ENCODE peak calls at places on chromosomes 7 and 10, in seven cellular contexts. W is adrenal gland; B is IMR-90; T is esophagus squamous epithelium; O is neural progenitor cell; F is anterior cingulate cortex; G is activated T-helper 2 cell treated with anti-CD3 and anti-CD28 coated beads, Interferon-gamma antibody, Interleukin-2, Interleukin-4, amounts not matched to agents 10 μg/mL and 5 μg/mL and 100 μg/mL, durations not matched to agents 14 hours and 24 hours and 36 hours. I is an unnamed sample.

GRCh38 chr7:150399861-150400778 is 21.0 kb downstream of the ZNF775 start:
- DNase-seq in W (peak; percentile 82), B (peak; percentile 19), T (no peak), O (no peak), F (no peak), G (no peak), I (no peak)

GRCh38 chr10:80442879-80443278 is 11.2 kb upstream of the TSPAN14 start:
- DNase-seq in W (no peak), B (no peak), T (no peak), O (no peak), F (no peak), G (no peak), I (peak; percentile 46)

GRCh38 chr7:2760098-2760889 is 72.3 kb downstream of the AMZ1 start:
- DNase-seq in W (peak; percentile 84), B (peak; percentile 54), T (no peak), O (peak; percentile 74), F (no peak), G (no peak), I (peak; percentile 66)

GRCh38 chr7:116924741-116925140 is 28.6 kb upstream of the ST7 start:
- DNase-seq in W (no peak), B (peak; percentile 55), T (no peak), O (no peak), F (no peak), G (no peak), I (no peak)

GRCh38 chr10:1255166-1255565 is 199.0 kb downstream of the WDR37 start:
- DNase-seq in W (no peak), B (no peak), T (no peak), O (no peak), F (no peak), G (no peak), I (no peak)

GRCh38 chr10:80589726-80590373 is 52.1 kb downstream of the SH2D4B start:
- DNase-seq in W (no peak), B (no peak), T (no peak), O (no peak), F (no peak), G (no peak), I (no peak)

GRCh38 chr7:130207033-130207432 is 627 bp upstream of the SSMEM1 start:
- DNase-seq in W (no peak), B (no peak), T (no peak), O (no peak), F (no peak), G (no peak), I (no peak)

GRCh38 chr10:27644307-27644939 is 101.2 kb downstream of the MKX start:
- DNase-seq in W (no peak), B (no peak), T (no peak), O (no peak), F (no peak), G (no peak), I (no peak)

GRCh38 chr7:13725591-13725990 is 263.9 kb downstream of the ETV1 start:
- DNase-seq in W (no peak), B (no peak), T (no peak), O (no peak), F (no peak), G (no peak), I (no peak)

GRCh38 chr10:99623919-99624318 is 3.7 kb upstream of the SLC25A28 start:
- DNase-seq in W (no peak), B (no peak), T (no peak), O (no peak), F (no peak), G (no peak), I (no peak)

GRCh38 chr7:130292682-130293257 is at the start of gene CPA4:
- DNase-seq in W (peak; percentile 86), B (peak; percentile 99), T (no peak), O (no peak), F (no peak), G (no peak), I (no peak)

GRCh38 chr7:138030679-138031351 is 28.9 kb upstream of the CREB3L2 start:
- DNase-seq in W (peak; percentile 30), B (no peak), T (no peak), O (no peak), F (no peak), G (no peak), I (no peak)

GRCh38 chr10:110304394-110304779 is 333 bp downstream of the SMNDC1 start:
- DNase-seq in W (no peak), B (no peak), T (no peak), O (peak; percentile 80), F (no peak), G (no peak), I (no peak)

GRCh38 chr10:124480860-124481259 is 19.2 kb downstream of the LHPP start:
- DNase-seq in W (no peak), B (no peak), T (no peak), O (no peak), F (no peak), G (no peak), I (no peak)

GRCh38 chr10:58299580-58299979 is 30.6 kb downstream of the CISD1 start:
- DNase-seq in W (peak; percentile 30), B (peak; percentile 57), T (no peak), O (peak; percentile 70), F (no peak), G (peak; percentile 12), I (peak; percentile 76)

GRCh38 chr10:119190954-119191619 is 12.5 kb upstream of the PRDX3 start:
- DNase-seq in W (no peak), B (no peak), T (no peak), O (no peak), F (no peak), G (no peak), I (no peak)

GRCh38 chr7:131898418-131898817 is 342.0 kb upstream of the PODXL start:
- DNase-seq in W (no peak), B (no peak), T (no peak), O (no peak), F (no peak), G (no peak), I (no peak)

GRCh38 chr10:100067466-100067865 is 14.2 kb downstream of the CPN1 start:
- DNase-seq in W (no peak), B (no peak), T (no peak), O (no peak), F (no peak), G (no peak), I (no peak)

GRCh38 chr10:102648889-102649752 is 4.8 kb downstream of the TRIM8 start:
- DNase-seq in W (no peak), B (no peak), T (no peak), O (peak; percentile 93), F (peak; percentile 43), G (no peak), I (no peak)

GRCh38 chr7:17991866-17992648 is 35.6 kb downstream of the PRPS1L1 start:
- DNase-seq in W (no peak), B (no peak), T (no peak), O (peak; percentile 36), F (no peak), G (no peak), I (peak; percentile 14)

GRCh38 chr10:72612203-72612826 is 13.6 kb downstream of the MICU1 start:
- DNase-seq in W (no peak), B (no peak), T (no peak), O (no peak), F (no peak), G (no peak), I (peak; percentile 68)

GRCh38 chr7:26454180-26454579 is 162.5 kb downstream of the SNX10 start:
- DNase-seq in W (no peak), B (no peak), T (no peak), O (no peak), F (no peak), G (no peak), I (no peak)

GRCh38 chr10:74121368-74121767 is 29.3 kb downstream of the AP3M1 start:
- DNase-seq in W (no peak), B (no peak), T (no peak), O (no peak), F (no peak), G (no peak), I (no peak)

GRCh38 chr10:99784731-99785441 is 2.4 kb downstream of the ABCC2 start:
- DNase-seq in W (no peak), B (peak; percentile 36), T (no peak), O (no peak), F (no peak), G (no peak), I (no peak)

GRCh38 chr7:103299660-103300059 is 2.4 kb downstream of the PMPCB start:
- DNase-seq in W (no peak), B (no peak), T (no peak), O (no peak), F (no peak), G (no peak), I (peak; percentile 22)

GRCh38 chr10:55220975-55221374 is 419.9 kb upstream of the PCDH15 start:
- DNase-seq in W (no peak), B (no peak), T (no peak), O (no peak), F (no peak), G (no peak), I (no peak)

GRCh38 chr7:21542891-21543527 is at the start of gene DNAH11:
- DNase-seq in W (peak; percentile 64), B (no peak), T (no peak), O (peak; percentile 84), F (no peak), G (peak; percentile 18), I (peak; percentile 37)

GRCh38 chr7:64999165-65000004 is 7.1 kb downstream of the ERV3-1 start:
- DNase-seq in W (peak; percentile 86), B (peak; percentile 53), T (no peak), O (no peak), F (no peak), G (no peak), I (no peak)

GRCh38 chr10:99595770-99596465 is 24.3 kb downstream of the SLC25A28 start:
- DNase-seq in W (no peak), B (no peak), T (no peak), O (peak; percentile 36), F (no peak), G (no peak), I (no peak)

GRCh38 chr10:29798876-29799690 is 164.3 kb upstream of the SVIL start:
- DNase-seq in W (no peak), B (no peak), T (no peak), O (no peak), F (no peak), G (no peak), I (no peak)

GRCh38 chr10:102781089-102781920 is 37.6 kb downstream of the WBP1L start:
- DNase-seq in W (no peak), B (no peak), T (no peak), O (peak; percentile 38), F (no peak), G (no peak), I (no peak)

GRCh38 chr10:69474688-69475432 is 23.6 kb downstream of the TSPAN15 start:
- DNase-seq in W (peak; percentile 34), B (peak; percentile 51), T (no peak), O (no peak), F (no peak), G (no peak), I (no peak)

GRCh38 chr7:24842449-24843241 is 85.4 kb upstream of the GSDME start:
- DNase-seq in W (no peak), B (no peak), T (no peak), O (peak; percentile 36), F (no peak), G (no peak), I (peak; percentile 77)

GRCh38 chr10:7370511-7370910 is 40.3 kb downstream of the SFMBT2 start:
- DNase-seq in W (no peak), B (no peak), T (no peak), O (no peak), F (no peak), G (no peak), I (no peak)

I was measured in BE2C.